ENCODE peak calls at places on chromosomes 2 and 18, in five cellular contexts. J is K562, L is HepG2, P is SK-N-SH, Q is HCT116. Z is an unnamed sample.

GRCh38 chr2:203861607-203862006 is 6.0 kb upstream of the CTLA4 start:
- DNase-seq in J (no peak), L (no peak), P (no peak), Q (no peak), Z (no peak)

GRCh38 chr2:177147834-177148233 is 64.8 kb upstream of the HNRNPA3 start:
- DNase-seq in J (no peak), L (no peak), P (no peak), Q (no peak), Z (no peak)

GRCh38 chr2:8472545-8473361 is 209.1 kb upstream of the ID2 start:
- DNase-seq in J (no peak), L (no peak), P (no peak), Q (no peak), Z (no peak)

GRCh38 chr2:157748371-157749132 is 119.9 kb upstream of the ACVR1C start:
- DNase-seq in J (no peak), L (no peak), P (no peak), Q (no peak), Z (no peak)

GRCh38 chr2:216804357-216805350 is 55.2 kb downstream of the TNP1 start:
- DNase-seq in J (no peak), L (no peak), P (no peak), Q (no peak), Z (no peak)

GRCh38 chr2:18690342-18690741 is 101.0 kb upstream of the NT5C1B start:
- DNase-seq in J (no peak), L (no peak), P (peak), Q (peak), Z (no peak)

GRCh38 chr18:45073556-45073955 is 392.9 kb downstream of the SETBP1 start:
- DNase-seq in J (no peak), L (no peak), P (no peak), Q (no peak), Z (no peak)

GRCh38 chr2:74849228-74849892 is 15.4 kb downstream of the HK2 start:
- DNase-seq in J (no peak), L (no peak), P (no peak), Q (no peak), Z (no peak)

GRCh38 chr2:208608436-208608835 is 201.8 kb downstream of the PTH2R start:
- DNase-seq in J (no peak), L (no peak), P (no peak), Q (no peak), Z (no peak)

GRCh38 chr18:55269632-55270031 is 310.4 kb upstream of the CCDC68 start:
- DNase-seq in J (no peak), L (no peak), P (no peak), Q (no peak), Z (no peak)

GRCh38 chr2:109428281-109428680 is 185.5 kb downstream of the SEPTIN10 start:
- DNase-seq in J (no peak), L (no peak), P (no peak), Q (no peak), Z (no peak)

GRCh38 chr2:137886432-137886831 is 77.8 kb upstream of the HNMT start:
- DNase-seq in J (no peak), L (peak), P (no peak), Q (peak), Z (peak)

GRCh38 chr2:96202152-96202856 is 6.3 kb downstream of the STARD7 start:
- DNase-seq in J (no peak), L (no peak), P (no peak), Q (no peak), Z (no peak)

GRCh38 chr18:64331419-64331818 is 182.5 kb upstream of the LINC00305 start:
- DNase-seq in J (no peak), L (no peak), P (no peak), Q (no peak), Z (no peak)

GRCh38 chr2:11395389-11395788 is 51.0 kb upstream of the ROCK2 start:
- DNase-seq in J (no peak), L (no peak), P (no peak), Q (no peak), Z (no peak)

GRCh38 chr2:231512222-231512621 is 18.0 kb downstream of the NMUR1 start:
- DNase-seq in J (no peak), L (no peak), P (no peak), Q (no peak), Z (no peak)

GRCh38 chr2:74834806-74835755 is 1.2 kb downstream of the HK2 start:
- DNase-seq in J (peak), L (peak), P (peak), Q (no peak), Z (peak)

GRCh38 chr2:38719706-38720105 is 31.5 kb downstream of the SRSF7 start:
- DNase-seq in J (no peak), L (no peak), P (no peak), Q (no peak), Z (no peak)

GRCh38 chr2:215461836-215462532 is 26.1 kb upstream of the FN1 start:
- DNase-seq in J (no peak), L (no peak), P (no peak), Q (no peak), Z (no peak)

GRCh38 chr18:8890957-8891464 is 185.7 kb downstream of the MTCL1 start:
- DNase-seq in J (peak), L (peak), P (no peak), Q (peak), Z (no peak)

GRCh38 chr2:191845876-191846786 is 757 bp downstream of the CAVIN2 start:
- DNase-seq in J (peak), L (peak), P (no peak), Q (no peak), Z (no peak)

GRCh38 chr2:176490061-176490861 is 221.0 kb downstream of the MTX2 start:
- DNase-seq in J (peak), L (no peak), P (peak), Q (no peak), Z (no peak)

GRCh38 chr18:35457140-35457704 is 40.5 kb downstream of the INO80C start:
- DNase-seq in J (no peak), L (no peak), P (no peak), Q (no peak), Z (no peak)

GRCh38 chr2:237315170-237315880 is 98.6 kb downstream of the COL6A3 start:
- DNase-seq in J (no peak), L (peak), P (peak), Q (no peak), Z (peak)

GRCh38 chr2:150259746-150260145 is 227.7 kb downstream of the RND3 start:
- DNase-seq in J (no peak), L (no peak), P (no peak), Q (no peak), Z (no peak)

GRCh38 chr18:41096504-41096903 is 858.5 kb upstream of the PIK3C3 start:
- DNase-seq in J (no peak), L (no peak), P (peak), Q (no peak), Z (peak)

GRCh38 chr2:237201461-237202287 is 116.0 kb downstream of the COPS8 start:
- DNase-seq in J (peak), L (peak), P (no peak), Q (peak), Z (no peak)

GRCh38 chr2:20143263-20143662 is 81.7 kb downstream of the SDC1 start:
- DNase-seq in J (no peak), L (no peak), P (no peak), Q (no peak), Z (peak)

GRCh38 chr2:142716463-142717242 is 160.8 kb upstream of the KYNU start:
- DNase-seq in J (no peak), L (no peak), P (no peak), Q (no peak), Z (no peak)

GRCh38 chr2:236657801-236658200 is 88.2 kb downstream of the ACKR3 start:
- DNase-seq in J (no peak), L (no peak), P (no peak), Q (no peak), Z (no peak)

GRCh38 chr2:45898819-45899218 is 247.3 kb downstream of the PRKCE start:
- DNase-seq in J (no peak), L (no peak), P (no peak), Q (no peak), Z (no peak)

GRCh38 chr2:109148991-109149645 is 20.1 kb downstream of the SH3RF3 start:
- DNase-seq in J (no peak), L (no peak), P (no peak), Q (no peak), Z (no peak)

GRCh38 chr18:326846-327245 is 59.0 kb upstream of the THOC1 start:
- DNase-seq in J (no peak), L (no peak), P (no peak), Q (no peak), Z (no peak)

GRCh38 chr2:12931211-12931844 is 214.6 kb downstream of the TRIB2 start:
- DNase-seq in J (peak), L (peak), P (peak), Q (peak), Z (peak)

GRCh38 chr2:128786800-128787478 is 468.3 kb upstream of the HS6ST1 start:
- DNase-seq in J (no peak), L (no peak), P (no peak), Q (no peak), Z (no peak)

DNA sequence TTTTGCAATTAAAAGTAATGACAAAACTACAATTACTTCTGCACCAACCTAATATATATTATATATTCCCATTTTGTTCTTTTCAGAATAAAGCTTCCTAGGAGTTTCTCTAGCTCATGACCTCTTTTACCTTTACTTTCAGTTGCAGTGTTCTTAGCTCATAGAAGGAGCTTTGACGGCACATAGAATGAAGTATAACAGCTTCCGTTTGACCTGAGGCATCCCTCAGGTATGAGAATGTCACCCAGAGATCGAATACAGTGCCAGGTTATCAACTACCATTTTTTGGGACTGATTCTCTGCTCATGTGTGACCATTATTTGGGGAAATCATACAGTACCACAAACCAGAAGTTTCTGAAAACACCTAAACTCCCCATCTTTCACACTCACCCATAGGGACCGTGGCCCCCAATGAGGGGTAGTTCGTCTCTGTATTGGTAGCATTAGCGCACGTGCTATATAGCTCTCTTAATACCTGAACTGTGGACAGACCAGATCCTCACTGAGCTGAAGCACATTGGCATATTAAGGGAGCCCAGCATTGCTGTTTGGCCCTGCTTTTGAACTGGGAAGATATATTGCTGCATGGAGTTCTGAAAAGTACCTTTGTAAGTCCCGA is 123.0 kb downstream of the SPTBN1 start:
- DNase-seq in J (no peak), L (no peak), P (no peak), Q (no peak), Z (no peak)
- TF ChIP-seq JUND in J (no peak), L (no peak), P (no peak), Q (no peak), Z (no peak)

DNA sequence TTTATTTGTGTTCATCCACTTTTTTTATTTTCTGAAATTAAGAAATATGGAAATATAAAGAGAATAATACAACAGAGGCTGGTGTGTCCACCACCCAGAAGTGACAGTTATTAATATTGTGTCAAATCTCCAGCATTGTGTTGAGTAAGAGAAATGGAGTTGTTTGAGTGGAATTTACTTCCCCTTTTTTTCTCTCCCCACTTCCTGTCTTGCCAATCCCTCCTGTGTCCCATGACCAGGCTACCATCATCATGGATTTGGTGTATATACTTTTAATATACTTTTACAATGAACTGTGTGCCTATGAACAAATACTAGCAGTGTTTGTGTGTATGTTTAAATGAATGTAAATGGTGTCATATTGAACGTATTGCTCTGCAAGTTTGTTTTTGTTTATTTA is 276.9 kb upstream of the SKOR2 start:
- DNase-seq in J (no peak), L (no peak), P (no peak), Q (no peak), Z (no peak)
- TF ChIP-seq JUND in J (no peak), L (no peak), P (no peak), Q (no peak), Z (no peak)

GRCh38 chr18:1511619-1512311 is 607.1 kb downstream of the ADCYAP1 start:
- DNase-seq in J (no peak), L (no peak), P (no peak), Q (no peak), Z (no peak)

GRCh38 chr18:1505856-1506255 is 601.2 kb downstream of the ADCYAP1 start:
- DNase-seq in J (no peak), L (no peak), P (no peak), Q (no peak), Z (no peak)

GRCh38 chr18:1513519-1513918 is 608.8 kb downstream of the ADCYAP1 start:
- DNase-seq in J (peak), L (peak), P (no peak), Q (no peak), Z (no peak)

GRCh38 chr18:1510542-1511179 is 606.0 kb downstream of the ADCYAP1 start:
- DNase-seq in J (no peak), L (no peak), P (no peak), Q (no peak), Z (no peak)
- TF ChIP-seq JUND in J (no peak), L (no peak), P (no peak), Q (no peak), Z (no peak)

GRCh38 chr2:31008571-31009114 is 129.6 kb downstream of the GALNT14 start:
- DNase-seq in J (no peak), L (no peak), P (peak), Q (no peak), Z (no peak)
- TF ChIP-seq JUND in J (no peak), L (no peak), P (no peak), Q (no peak), Z (no peak)

DNA sequence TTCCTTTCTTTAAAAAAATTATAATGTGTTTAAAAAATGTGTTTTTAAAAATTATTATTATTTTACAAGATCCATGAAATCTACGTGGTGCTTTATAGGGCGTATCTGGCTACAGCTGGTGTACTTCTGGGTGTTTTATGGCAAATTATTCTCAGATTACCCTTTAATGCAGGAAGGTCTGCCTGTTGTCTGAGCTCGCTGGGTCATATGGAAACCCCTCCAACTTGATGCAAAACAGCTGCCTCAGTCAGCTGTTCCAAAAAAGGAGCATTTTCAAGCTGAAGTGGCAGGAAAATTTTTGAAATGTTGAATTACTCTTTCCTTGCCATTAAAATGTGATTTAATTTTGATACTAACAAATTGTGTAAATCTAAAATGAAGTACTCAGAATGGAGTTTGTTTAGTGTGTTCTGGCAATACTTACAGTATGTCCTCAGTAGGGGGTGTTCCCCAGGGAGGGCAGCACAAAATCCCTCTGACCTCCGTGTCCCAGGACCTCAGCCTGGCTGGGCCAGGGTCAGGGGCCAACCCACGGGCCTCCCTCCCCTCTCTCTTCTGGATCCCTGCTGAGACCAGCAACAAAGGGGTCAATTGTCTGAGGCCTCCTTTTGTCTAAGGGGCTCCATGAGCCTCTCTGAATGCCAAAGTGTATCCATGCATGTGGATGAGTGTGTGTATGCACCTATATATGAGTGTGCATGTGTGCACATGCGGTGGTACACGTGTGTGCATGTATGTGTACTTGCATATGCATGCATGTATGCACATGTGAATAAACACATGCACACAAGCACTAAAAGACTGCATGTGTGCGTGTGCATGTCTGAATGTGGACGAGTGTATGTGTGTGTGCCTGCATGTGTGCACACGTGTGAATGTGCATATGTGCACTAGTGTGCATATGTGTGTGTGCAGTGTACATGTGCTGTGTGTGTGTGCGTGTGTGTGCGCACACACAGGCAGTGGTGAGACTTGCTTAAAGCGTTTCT is 105.3 kb downstream of the ACOXL start:
- DNase-seq in J (no peak), L (no peak), P (peak), Q (no peak), Z (no peak)
- TF ChIP-seq JUND in J (no peak), L (no peak), P (no peak), Q (no peak), Z (no peak)

DNA sequence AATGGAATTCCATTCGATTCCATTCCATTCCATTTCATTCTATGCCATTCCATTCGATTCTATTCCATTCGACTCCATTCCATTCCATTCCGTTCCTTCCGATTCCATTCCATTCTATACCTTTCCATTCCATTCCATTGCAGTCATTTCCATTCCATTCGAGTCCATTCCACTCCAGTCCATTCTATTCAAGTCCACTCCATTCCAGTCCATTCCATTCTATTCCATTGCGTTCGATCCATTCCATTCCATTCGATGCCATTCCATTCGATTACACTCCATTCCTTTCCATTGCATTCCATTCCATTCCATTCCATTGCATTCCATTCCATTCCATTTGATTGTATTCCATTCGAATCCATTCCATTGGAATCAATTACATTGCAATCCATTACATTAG is 1119.8 kb downstream of the RPIA start:
- DNase-seq in J (no peak), L (no peak), P (no peak), Q (no peak), Z (no peak)
- TF ChIP-seq JUND in J (no peak), L (no peak), P (no peak), Q (no peak), Z (no peak)

GRCh38 chr2:189698020-189698887 is 23.8 kb downstream of the ANKAR start:
- DNase-seq in J (peak), L (peak), P (peak), Q (peak), Z (peak)
- TF ChIP-seq JUND in J (peak), L (no peak), P (no peak), Q (no peak), Z (no peak)

DNA sequence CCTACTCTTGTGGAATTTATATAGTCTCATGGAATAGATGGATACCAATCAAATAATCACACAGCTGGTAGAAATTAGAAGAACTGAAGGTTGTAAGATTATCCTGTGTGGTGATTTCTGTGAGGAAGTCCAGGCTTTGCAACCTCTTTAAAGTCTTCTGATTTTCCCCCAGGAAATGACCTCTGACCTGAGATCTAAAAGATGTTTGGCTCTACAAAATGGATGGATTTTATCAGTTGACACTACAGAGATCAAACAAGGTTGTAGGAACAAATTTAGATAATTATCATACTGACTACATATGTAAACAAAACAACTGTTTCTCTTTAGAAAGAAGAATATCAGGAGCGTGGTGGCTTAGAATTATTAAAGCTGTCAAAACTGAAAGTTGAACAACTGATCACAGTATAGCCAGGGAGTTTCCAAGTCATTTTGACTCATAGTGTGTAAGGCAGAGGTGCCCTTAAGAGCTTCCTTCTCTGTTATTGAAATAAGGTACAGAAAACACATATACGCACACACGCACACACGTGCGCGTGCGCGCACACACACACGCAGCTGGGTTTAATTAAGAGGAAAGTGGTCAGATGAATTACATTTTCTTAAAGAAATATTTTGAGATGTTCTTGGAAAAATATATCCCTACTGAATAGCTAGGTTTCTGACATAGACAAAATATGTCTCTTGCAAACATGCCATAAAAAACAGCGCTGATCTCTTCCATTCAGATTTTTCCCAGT is 35.5 kb upstream of the PELI1 start:
- DNase-seq in J (no peak), L (no peak), P (no peak), Q (no peak), Z (no peak)
- TF ChIP-seq JUND in J (no peak), L (no peak), P (no peak), Q (no peak), Z (no peak)

Z was measured in T47D.